ENCODE peak calls at places on chromosomes 13 and 19, in six cellular contexts. O is HFFc6, T is AG04450, E is stomach, R is neural crest cell, Q is astrocyte of the cerebellum. V is an unnamed sample.

GRCh38 chr19:11373166-11373884 is 1.1 kb upstream of the SWSAP1 start:
- DNase-seq in O (peak), T (no peak), E (peak), R (peak), Q (no peak), V (peak)

GRCh38 chr19:44640518-44640917 is 3.2 kb upstream of the PVR start:
- DNase-seq in O (peak), T (no peak), E (no peak), R (no peak), Q (no peak), V (no peak)

GRCh38 chr19:10654610-10655456 is 687 bp downstream of the ILF3 start:
- DNase-seq in O (no peak), T (no peak), E (peak), R (peak), Q (no peak), V (peak)

GRCh38 chr13:46288570-46289259 is 77.0 kb downstream of the LRRC63 start:
- DNase-seq in O (peak), T (no peak), E (no peak), R (no peak), Q (peak), V (peak)

GRCh38 chr13:42594577-42595571 is 20.9 kb downstream of the TNFSF11 start:
- DNase-seq in O (peak), T (peak), E (peak), R (peak), Q (peak), V (peak)

GRCh38 chr19:42018503-42019193 is 24.6 kb upstream of the ATP1A3 start:
- DNase-seq in O (peak), T (no peak), E (no peak), R (no peak), Q (no peak), V (no peak)

GRCh38 chr13:39405596-39405995 is 197.4 kb downstream of the LHFPL6 start:
- DNase-seq in O (no peak), T (no peak), E (no peak), R (no peak), Q (no peak), V (no peak)

GRCh38 chr13:94494021-94494420 is 14.5 kb upstream of the DCT start:
- DNase-seq in O (no peak), T (no peak), E (no peak), R (no peak), Q (no peak), V (no peak)

GRCh38 chr19:18644144-18645034 is 7.6 kb downstream of the KLHL26 start:
- DNase-seq in O (no peak), T (no peak), E (no peak), R (no peak), Q (no peak), V (no peak)

GRCh38 chr13:33249066-33249465 is 36.5 kb downstream of the STARD13 start:
- DNase-seq in O (no peak), T (no peak), E (no peak), R (no peak), Q (no peak), V (no peak)

GRCh38 chr19:48506138-48506733 is 5.4 kb downstream of the LMTK3 start:
- DNase-seq in O (peak), T (no peak), E (no peak), R (no peak), Q (no peak), V (no peak)

GRCh38 chr19:16400911-16401675 is 70.7 kb downstream of the EPS15L1 start:
- DNase-seq in O (no peak), T (no peak), E (no peak), R (no peak), Q (no peak), V (no peak)

GRCh38 chr13:83618966-83619365 is 263.3 kb downstream of the SLITRK1 start:
- DNase-seq in O (peak), T (no peak), E (no peak), R (no peak), Q (peak), V (no peak)

GRCh38 chr19:55156202-55157063 is 1.1 kb downstream of the TNNI3 start:
- DNase-seq in O (no peak), T (no peak), E (peak), R (peak), Q (no peak), V (peak)

GRCh38 chr13:21402586-21403307 is 56.4 kb downstream of the ZDHHC20 start:
- DNase-seq in O (peak), T (no peak), E (no peak), R (no peak), Q (no peak), V (no peak)

GRCh38 chr13:20206065-20206725 is 13.5 kb upstream of the GJB2 start:
- DNase-seq in O (no peak), T (no peak), E (no peak), R (no peak), Q (no peak), V (no peak)

GRCh38 chr19:39704181-39705044 is at the start of gene LGALS14:
- DNase-seq in O (no peak), T (no peak), E (no peak), R (no peak), Q (no peak), V (no peak)

GRCh38 chr13:99982021-99982740 is 597 bp downstream of the ZIC2 start:
- DNase-seq in O (no peak), T (no peak), E (no peak), R (no peak), Q (no peak), V (peak)

GRCh38 chr13:71464673-71465072 is 402.3 kb downstream of the DACH1 start:
- DNase-seq in O (no peak), T (no peak), E (no peak), R (no peak), Q (no peak), V (no peak)

GRCh38 chr13:110134801-110135200 is 172.2 kb downstream of the COL4A1 start:
- DNase-seq in O (no peak), T (no peak), E (no peak), R (no peak), Q (no peak), V (no peak)

GRCh38 chr13:109900723-109901122 is 114.3 kb upstream of the IRS2 start:
- DNase-seq in O (no peak), T (no peak), E (no peak), R (no peak), Q (no peak), V (no peak)

GRCh38 chr19:55698256-55698655 is 23.2 kb downstream of the EPN1 start:
- DNase-seq in O (no peak), T (no peak), E (no peak), R (no peak), Q (no peak), V (no peak)

GRCh38 chr19:29381353-29382203 is 144.2 kb upstream of the VSTM2B start:
- DNase-seq in O (no peak), T (no peak), E (no peak), R (no peak), Q (no peak), V (no peak)

GRCh38 chr19:29526730-29527499 is 1.1 kb downstream of the VSTM2B start:
- DNase-seq in O (no peak), T (no peak), E (no peak), R (no peak), Q (no peak), V (peak)

GRCh38 chr19:55166530-55167268 is at the start of gene DNAAF3:
- DNase-seq in O (peak), T (peak), E (peak), R (peak), Q (peak), V (peak)

GRCh38 chr13:22748866-22749586 is 431.8 kb upstream of the SGCG start:
- DNase-seq in O (no peak), T (no peak), E (no peak), R (no peak), Q (no peak), V (no peak)

GRCh38 chr19:28014821-28015405 is 1198.0 kb downstream of the UQCRFS1 start:
- DNase-seq in O (no peak), T (no peak), E (no peak), R (no peak), Q (no peak), V (no peak)

GRCh38 chr13:30340367-30341184 is 33.2 kb upstream of the KATNAL1 start:
- DNase-seq in O (peak), T (peak), E (no peak), R (no peak), Q (no peak), V (no peak)

GRCh38 chr13:71780546-71780945 is 86.5 kb downstream of the DACH1 start:
- DNase-seq in O (no peak), T (no peak), E (no peak), R (no peak), Q (no peak), V (no peak)

GRCh38 chr19:12111176-12111575 is 29.0 kb downstream of the ZNF20 start:
- DNase-seq in O (no peak), T (no peak), E (no peak), R (no peak), Q (no peak), V (no peak)

GRCh38 chr13:113672002-113672651 is 5.1 kb downstream of the GRK1 start:
- DNase-seq in O (no peak), T (no peak), E (no peak), R (no peak), Q (no peak), V (no peak)

GRCh38 chr13:40109324-40109958 is 454.0 kb downstream of the COG6 start:
- DNase-seq in O (peak), T (peak), E (no peak), R (no peak), Q (peak), V (no peak)

GRCh38 chr19:18153555-18154134 is 682 bp downstream of the PIK3R2 start:
- DNase-seq in O (no peak), T (no peak), E (no peak), R (no peak), Q (no peak), V (peak)

GRCh38 chr19:16532440-16533273 is 9.6 kb downstream of the CHERP start:
- DNase-seq in O (no peak), T (no peak), E (no peak), R (no peak), Q (no peak), V (no peak)

DNA sequence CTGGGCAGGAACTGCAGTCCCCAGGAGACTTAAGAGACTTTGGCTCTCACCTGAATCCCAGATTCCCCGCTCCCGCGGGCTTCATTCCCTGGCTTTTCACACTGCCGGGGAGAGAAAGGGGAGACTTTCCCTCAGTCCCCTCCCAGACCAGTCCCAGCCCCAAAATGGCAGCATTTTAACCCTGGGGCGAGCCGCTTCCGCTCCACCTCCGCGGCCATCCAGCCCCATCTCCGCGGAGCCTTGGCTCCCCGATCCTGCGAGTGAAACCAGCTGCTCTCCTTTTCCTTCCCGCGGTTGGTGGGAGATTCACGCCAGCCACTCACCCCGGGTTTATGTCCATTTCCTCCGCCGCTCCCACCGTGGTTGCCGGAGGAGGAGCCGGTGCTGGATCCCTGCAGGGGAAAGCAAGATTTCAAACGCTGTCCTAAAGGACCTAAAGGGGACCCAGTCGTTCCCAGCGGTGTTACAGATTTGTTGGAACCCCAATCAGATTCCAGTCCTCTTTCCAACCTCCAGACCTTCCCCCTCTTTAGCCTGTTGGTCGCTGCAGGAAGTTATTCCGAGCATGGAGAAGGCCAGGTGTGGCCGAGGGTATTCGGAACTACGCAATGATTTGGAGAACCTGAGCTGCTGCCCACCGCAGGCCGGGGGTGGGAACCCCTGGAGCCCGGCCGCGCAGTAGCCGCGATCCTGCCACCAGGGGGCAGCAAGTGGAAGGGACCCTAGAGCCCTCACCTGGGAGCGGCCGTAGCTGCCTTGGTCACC is 3.4 kb downstream of the DMKN start:
- DNase-seq in O (no peak), T (no peak), E (peak), R (peak), Q (no peak), V (peak)
- TF ChIP-seq CTCF in O (peak), T (peak), E (peak), R (peak), Q (peak), V (peak)

DNA sequence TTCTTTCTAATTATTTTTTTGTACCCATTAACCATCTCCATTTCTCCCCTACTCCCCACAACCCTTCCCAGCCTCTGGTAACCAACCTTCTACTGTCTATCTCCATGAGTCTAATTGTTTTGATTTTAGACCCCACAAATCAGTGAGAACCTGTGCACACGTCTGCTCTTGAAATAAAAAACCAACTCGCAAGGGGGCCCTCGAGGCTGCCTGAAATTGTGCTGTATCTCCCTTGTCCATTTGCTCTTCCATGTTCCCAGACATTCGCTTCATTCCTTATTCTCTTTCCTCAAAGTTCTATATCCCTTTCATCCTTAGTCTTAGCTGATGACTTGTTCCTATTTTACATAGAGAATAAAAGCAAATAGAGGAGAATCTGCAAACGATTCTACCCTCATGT is 95.0 kb downstream of the GPC5 start:
- DNase-seq in O (no peak), T (no peak), E (no peak), R (no peak), Q (no peak), V (no peak)
- TF ChIP-seq CTCF in O (no peak), T (no peak), E (no peak), R (no peak), Q (no peak), V (no peak)

GRCh38 chr19:15257782-15258181 is 25.5 kb upstream of the EPHX3 start:
- DNase-seq in O (no peak), T (no peak), E (no peak), R (no peak), Q (no peak), V (no peak)
- TF ChIP-seq CTCF in O (peak), T (no peak), E (no peak), R (no peak), Q (no peak), V (no peak)

GRCh38 chr19:31356587-31357314 is 7.5 kb upstream of the TSHZ3 start:
- DNase-seq in O (no peak), T (no peak), E (no peak), R (no peak), Q (no peak), V (peak)
- TF ChIP-seq CTCF in O (peak), T (no peak), E (peak), R (peak), Q (peak), V (peak)

DNA sequence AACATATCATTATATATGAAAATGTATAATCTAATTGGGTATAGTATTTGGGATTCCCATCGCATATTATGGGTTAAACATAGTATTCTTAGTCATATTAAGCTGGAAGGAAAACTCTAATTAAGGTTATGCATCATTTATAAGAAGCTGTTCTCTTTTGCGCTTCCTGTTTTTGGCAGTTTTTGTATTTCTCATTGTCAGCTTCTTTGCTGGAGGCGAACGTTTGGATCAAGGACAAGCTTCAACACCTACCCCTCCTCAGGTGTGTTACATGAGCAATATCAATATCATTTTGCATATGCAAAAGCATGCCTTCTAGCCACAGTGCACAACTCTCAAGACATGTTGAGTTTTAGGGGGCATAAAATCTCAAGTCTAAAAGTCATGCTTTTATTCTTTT is 439.8 kb downstream of the TDRD3 start:
- DNase-seq in O (no peak), T (no peak), E (no peak), R (no peak), Q (no peak), V (no peak)
- TF ChIP-seq CTCF in O (no peak), T (no peak), E (no peak), R (no peak), Q (no peak), V (no peak)

GRCh38 chr19:23437901-23438300 is 42.6 kb upstream of the ZNF91 start:
- DNase-seq in O (peak), T (no peak), E (no peak), R (no peak), Q (no peak), V (no peak)

GRCh38 chr19:23436318-23436717 is 41.0 kb upstream of the ZNF91 start:
- DNase-seq in O (no peak), T (no peak), E (no peak), R (no peak), Q (no peak), V (peak)

GRCh38 chr19:23439623-23440022 is 44.4 kb upstream of the ZNF91 start:
- DNase-seq in O (no peak), T (no peak), E (no peak), R (no peak), Q (no peak), V (no peak)

GRCh38 chr19:23440207-23440606 is 44.9 kb upstream of the ZNF91 start:
- DNase-seq in O (no peak), T (no peak), E (no peak), R (no peak), Q (no peak), V (no peak)

GRCh38 chr19:23436944-23437343 is 41.7 kb upstream of the ZNF91 start:
- DNase-seq in O (no peak), T (no peak), E (no peak), R (no peak), Q (no peak), V (no peak)
- TF ChIP-seq CTCF in O (no peak), T (peak), E (no peak), R (peak), Q (peak), V (no peak)

V was measured in nephron progenitor cell.